ENCODE peak calls at places on chromosome 21, in six cellular contexts. E, W, Q, O, S and F are unnamed samples. For H3K9me3, the result is how much of the 10 kb centered on the place peaks cover.

GRCh38 chr21:41975391-41976272 is 21.8 kb upstream of the C2CD2 start:
- ATAC-seq in W (no peak), E (no peak), O (peak), S (peak), Q (peak), F (no peak)

GRCh38 chr21:17529648-17530047 is 16.8 kb downstream of the CXADR start:
- ATAC-seq in E (no peak), W (no peak), Q (no peak), O (no peak), S (no peak), F (no peak)

GRCh38 chr21:34278451-34278850 is 85.4 kb upstream of the KCNE2 start:
- ATAC-seq in Q (no peak), O (no peak), W (no peak), E (no peak), S (no peak), F (no peak)

GRCh38 chr21:38144193-38144592 is 112.6 kb upstream of the KCNJ15 start:
- ATAC-seq in E (no peak), S (no peak), Q (no peak), O (no peak), W (no peak), F (no peak)

GRCh38 chr21:33750017-33750416 is 107.7 kb downstream of the ITSN1 start:
- ATAC-seq in O (no peak), E (no peak), S (no peak), Q (no peak), W (no peak), F (no peak)

GRCh38 chr21:35382696-35383095 is 333.6 kb upstream of the RUNX1 start:
- ATAC-seq in S (no peak), W (no peak), Q (no peak), E (no peak), O (no peak), F (no peak)

GRCh38 chr21:16059981-16060380 is 330.2 kb downstream of the USP25 start:
- ATAC-seq in E (no peak), W (no peak), S (no peak), O (no peak), Q (peak), F (no peak)

GRCh38 chr21:17780539-17780938 is 38.6 kb downstream of the C21orf91 start:
- ATAC-seq in Q (no peak), W (no peak), S (no peak), O (no peak), E (peak), F (no peak)

GRCh38 chr21:15992171-15992570 is 262.4 kb downstream of the USP25 start:
- ATAC-seq in O (no peak), S (no peak), Q (no peak), E (no peak), W (no peak), F (no peak)

GRCh38 chr21:15151385-15152103 is 86.7 kb upstream of the NRIP1 start:
- ATAC-seq in S (no peak), O (peak), E (no peak), Q (no peak), W (no peak), F (no peak)

DNA sequence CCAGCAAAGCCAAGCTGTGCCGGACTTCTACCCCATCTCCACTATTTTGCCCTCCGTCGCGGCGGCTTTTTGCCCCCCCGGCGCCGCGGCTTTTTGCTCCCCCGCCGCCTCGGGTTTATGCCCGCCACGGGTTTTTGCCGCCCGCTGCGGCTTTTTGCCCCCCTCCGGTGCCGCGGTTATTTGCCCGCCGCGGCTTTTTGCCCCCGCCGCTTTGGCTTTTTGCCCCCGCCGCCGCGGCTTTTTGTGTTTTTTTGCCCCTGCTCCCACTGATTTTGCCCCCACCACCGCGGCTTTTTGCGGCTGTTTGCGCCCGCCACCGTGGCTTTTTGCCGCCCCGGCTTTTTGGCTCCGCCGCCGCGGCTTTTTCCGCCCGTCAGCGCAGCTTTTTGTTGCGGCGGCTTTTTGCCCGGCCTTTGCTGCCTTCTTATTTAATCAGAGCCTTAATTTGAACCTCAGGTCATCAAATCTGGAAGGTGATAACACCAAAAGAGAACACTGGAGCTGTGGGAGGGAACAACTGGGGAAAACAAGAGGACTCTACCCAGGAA is 106.0 kb downstream of the TPTE start:
- ATAC-seq in W (no peak), S (no peak), E (no peak), Q (no peak), O (no peak), F (no peak)
- H3K9me3 ChIP-seq in W (under half), S (under half), E (under half), Q (under half), O (half or more), F (under half)

DNA sequence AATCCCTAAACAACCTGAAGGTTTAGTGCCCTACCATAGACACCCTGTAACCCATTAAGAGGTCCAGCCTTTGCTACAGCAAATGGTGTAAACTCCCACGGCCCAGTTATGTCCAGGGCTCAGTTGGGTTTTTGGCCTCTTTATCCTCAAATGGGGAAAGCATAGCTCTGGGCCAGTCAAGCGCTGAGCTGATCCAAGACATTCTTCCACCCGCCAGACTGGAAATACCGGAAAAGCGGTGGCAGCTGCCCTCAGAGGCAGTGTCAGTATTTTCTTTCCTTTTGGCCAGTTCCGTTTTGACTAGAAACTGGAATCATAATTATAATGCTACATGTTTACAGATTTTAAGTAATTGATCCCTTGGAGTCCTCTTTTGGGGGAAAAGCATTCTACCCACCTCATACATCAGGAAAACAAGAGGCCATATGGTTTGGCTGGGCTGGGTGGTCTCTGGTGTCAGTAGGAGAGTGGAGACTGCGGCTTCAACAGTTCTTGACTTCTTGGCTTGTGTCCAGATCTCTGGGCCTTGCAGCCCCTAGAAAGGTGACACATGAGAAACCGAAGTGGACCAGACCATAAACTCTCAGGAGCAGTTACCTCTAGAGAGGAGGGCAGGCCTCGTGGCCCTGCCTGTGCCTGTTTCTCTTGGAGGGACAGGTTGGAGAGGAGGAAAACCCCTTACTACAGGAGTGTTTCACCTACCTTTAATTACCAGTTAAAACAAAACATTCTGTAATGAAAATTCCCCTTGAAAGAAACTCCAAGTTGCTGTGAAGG is 30.2 kb upstream of the CLDN14 start:
- ATAC-seq in W (no peak), S (no peak), O (no peak), E (peak), Q (peak), F (no peak)
- TF ChIP-seq EP300 in W (no peak), S (no peak), O (no peak), E (no peak), Q (no peak), F (no peak)

GRCh38 chr21:44489962-44490361 is 34.7 kb downstream of the LRRC3 start:
- ATAC-seq in O (no peak), S (peak), W (no peak), E (no peak), Q (no peak), F (no peak)
- H3K9me3 ChIP-seq in O (under half), S (under half), W (under half), E (under half), Q (under half), F (under half)

DNA sequence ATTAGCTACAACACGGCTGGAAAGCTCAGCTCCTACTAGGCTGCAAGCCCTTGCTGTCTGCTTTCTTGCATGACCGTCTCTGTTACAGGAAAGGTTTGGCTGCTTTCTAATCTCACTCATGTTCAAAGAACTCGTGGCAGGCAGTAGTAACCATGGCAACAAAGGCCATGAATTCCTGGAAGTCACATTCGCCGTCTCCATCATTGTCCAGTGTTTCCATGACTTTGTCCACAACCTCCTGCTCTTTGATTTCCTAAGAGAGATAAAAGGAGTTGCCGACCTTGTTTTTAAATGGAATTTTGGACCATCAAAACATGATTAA is 5.7 kb downstream of the S100B start:
- ATAC-seq in E (no peak), O (peak), S (no peak), Q (no peak), W (no peak), F (peak)
- TF ChIP-seq EP300 in E (no peak), O (no peak), S (no peak), Q (no peak), W (no peak), F (no peak)

GRCh38 chr21:45965084-45965826 is 16.3 kb upstream of the COL6A1 start:
- ATAC-seq in O (no peak), Q (no peak), S (no peak), E (no peak), W (no peak), F (no peak)

GRCh38 chr21:45962531-45963224 is 18.9 kb upstream of the COL6A1 start:
- ATAC-seq in E (no peak), W (no peak), O (no peak), S (no peak), Q (no peak), F (no peak)

GRCh38 chr21:45964649-45965048 is 16.9 kb upstream of the COL6A1 start:
- ATAC-seq in W (no peak), Q (no peak), S (no peak), O (no peak), E (no peak), F (no peak)

GRCh38 chr21:45959779-45960390 is 21.7 kb upstream of the COL6A1 start:
- ATAC-seq in S (no peak), E (no peak), O (no peak), Q (no peak), W (no peak), F (no peak)

GRCh38 chr21:45963225-45963555 is 18.4 kb upstream of the COL6A1 start:
- ATAC-seq in W (no peak), E (no peak), O (no peak), Q (no peak), S (no peak), F (no peak)
- H3K9me3 ChIP-seq in W (under half), E (under half), O (under half), Q (under half), S (under half), F (under half)